ENCODE peak calls at places on chromosomes 3 and 15, in seven cellular contexts. Y is colonic mucosa; Z is spleen; N is IMR-90; K is left ventricle myocardium inferior; P is CD8-positive, alpha-beta T cell; S is psoas muscle. L is an unnamed sample.

GRCh38 chr3:17505856-17506255 is 236.6 kb downstream of the TBC1D5 start:
- DNase-seq in Y (no peak), Z (no peak), N (peak), K (no peak), P (no peak), S (no peak), L (no peak)

GRCh38 chr3:195028877-195029606 is 241.9 kb downstream of the XXYLT1 start:
- DNase-seq in Y (no peak), Z (no peak), N (no peak), K (peak), P (no peak), S (no peak), L (no peak)

GRCh38 chr3:40258555-40258954 is 51.0 kb upstream of the EIF1B start:
- DNase-seq in Y (no peak), Z (no peak), N (peak), K (no peak), P (no peak), S (no peak), L (no peak)

GRCh38 chr3:55476515-55476914 is 10.6 kb downstream of the WNT5A start:
- DNase-seq in Y (no peak), Z (no peak), N (peak), K (no peak), P (no peak), S (no peak), L (no peak)

GRCh38 chr3:46538803-46539442 is 27.2 kb downstream of the LRRC2 start:
- DNase-seq in Y (peak), Z (peak), N (peak), K (peak), P (peak), S (peak), L (no peak)

GRCh38 chr3:113129168-113129567 is 82.2 kb upstream of the BOC start:
- DNase-seq in Y (no peak), Z (no peak), N (no peak), K (no peak), P (no peak), S (no peak), L (no peak)

GRCh38 chr15:62469874-62470688 is 305.0 kb upstream of the C2CD4B start:
- DNase-seq in Y (no peak), Z (no peak), N (peak), K (peak), P (no peak), S (peak), L (no peak)

GRCh38 chr3:49007771-49008528 is 759 bp downstream of the WDR6 start:
- DNase-seq in Y (peak), Z (peak), N (peak), K (peak), P (peak), S (peak), L (no peak)

GRCh38 chr3:52054689-52055511 is 1.5 kb downstream of the DUSP7 start:
- DNase-seq in Y (peak), Z (peak), N (peak), K (no peak), P (no peak), S (no peak), L (no peak)

DNA sequence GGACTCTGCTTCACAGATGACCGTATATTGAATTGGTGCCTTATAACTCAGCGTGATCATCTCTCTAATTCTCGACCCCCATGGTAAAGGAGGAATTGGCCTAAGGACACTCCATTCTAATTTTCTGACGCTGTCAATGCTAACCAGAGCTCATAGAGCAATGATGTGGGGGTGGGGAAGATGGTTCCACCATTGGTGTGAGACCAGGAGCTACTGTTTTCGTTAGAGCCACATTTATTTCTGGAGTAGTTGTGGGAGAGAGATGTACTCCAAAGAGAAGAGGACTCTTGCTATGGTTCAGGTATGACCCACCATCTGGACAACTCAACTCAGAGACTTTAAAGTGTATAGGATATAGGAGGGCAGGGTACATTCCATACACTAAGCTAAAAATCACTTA is 16.3 kb downstream of the ZBTB38 start:
- DNase-seq in Y (no peak), Z (no peak), N (no peak), K (no peak), P (no peak), S (no peak), L (no peak)
- H3K4me3 ChIP-seq in Y (no peak), Z (no peak), N (peak), K (no peak), P (no peak), S (no peak), L (no peak)

GRCh38 chr3:107664614-107665013 is 141.9 kb downstream of the BBX start:
- DNase-seq in Y (no peak), Z (no peak), N (no peak), K (no peak), P (no peak), S (no peak), L (no peak)
- TF ChIP-seq CTCF in Y (no peak), Z (no peak), N (peak), K (no peak), P (no peak), S (no peak), L (no peak)

DNA sequence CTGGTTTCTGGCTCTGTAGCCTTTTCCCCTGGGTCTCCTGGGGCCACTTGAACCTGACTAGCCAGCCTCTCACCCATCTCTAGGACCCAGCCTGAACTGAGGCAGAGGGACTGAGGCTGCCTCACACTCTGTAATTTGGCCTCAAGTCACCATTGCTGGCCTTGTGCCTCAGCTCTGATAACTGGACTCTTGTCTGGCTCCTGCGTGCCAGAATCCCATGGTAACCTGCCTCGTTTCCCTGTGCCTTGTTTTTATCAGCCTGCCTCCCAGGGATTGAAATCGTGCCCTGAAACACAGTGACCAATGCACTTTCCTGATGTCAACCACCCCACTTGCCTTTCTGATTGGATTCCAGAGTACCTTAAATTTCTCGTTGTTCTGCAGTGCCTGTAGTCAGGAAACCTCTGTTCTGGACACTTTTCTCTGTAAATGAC is 27.9 kb downstream of the CRTC3 start:
- DNase-seq in Y (peak), Z (no peak), N (peak), K (peak), P (no peak), S (peak), L (no peak)
- H3K4me3 ChIP-seq in Y (no peak), Z (no peak), N (no peak), K (peak), P (no peak), S (no peak), L (no peak)

GRCh38 chr3:50224639-50225038 is 11.4 kb upstream of the GNAI2 start:
- DNase-seq in Y (no peak), Z (no peak), N (no peak), K (no peak), P (no peak), S (no peak), L (no peak)
- TF ChIP-seq CTCF in Y (no peak), Z (no peak), N (no peak), K (no peak), P (no peak), S (no peak), L (no peak)

DNA sequence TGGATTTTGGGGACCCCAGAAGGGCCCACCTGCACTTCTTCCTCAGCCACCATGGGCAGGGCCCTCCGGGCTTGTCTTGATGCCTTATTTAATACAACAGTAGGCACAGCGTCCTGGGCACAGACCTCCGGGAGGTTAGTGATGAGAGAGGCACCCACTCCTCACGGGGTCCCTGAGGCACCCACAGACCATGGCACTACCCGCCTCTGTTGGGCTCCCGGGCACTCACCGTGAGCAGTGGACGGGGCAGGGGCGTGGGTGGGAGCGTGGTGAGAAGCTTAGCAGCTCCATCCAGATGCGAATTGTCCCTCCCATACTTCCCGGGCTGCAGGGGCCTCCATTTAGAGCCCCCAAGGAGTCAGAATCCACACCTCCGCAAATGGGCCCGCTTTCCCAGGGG is 317 bp upstream of the MESP2 start:
- DNase-seq in Y (no peak), Z (peak), N (no peak), K (no peak), P (no peak), S (no peak), L (no peak)
- H3K4me3 ChIP-seq in Y (peak), Z (peak), N (no peak), K (peak), P (no peak), S (peak), L (peak)

GRCh38 chr3:42578054-42578453 is 3.7 kb downstream of the SEC22C start:
- DNase-seq in Y (no peak), Z (no peak), N (no peak), K (no peak), P (no peak), S (no peak), L (no peak)

GRCh38 chr3:42582474-42583070 is 805 bp upstream of the SEC22C start:
- DNase-seq in Y (no peak), Z (no peak), N (no peak), K (no peak), P (no peak), S (no peak), L (no peak)

GRCh38 chr3:42581400-42581708 is 413 bp downstream of the SEC22C start:
- DNase-seq in Y (no peak), Z (no peak), N (no peak), K (no peak), P (no peak), S (no peak), L (no peak)

GRCh38 chr3:42581709-42582473 is at the start of gene SEC22C:
- DNase-seq in Y (peak), Z (peak), N (peak), K (peak), P (peak), S (peak), L (peak)
- TF ChIP-seq CTCF in Y (no peak), Z (no peak), N (peak), K (peak), P (peak), S (peak), L (peak)

GRCh38 chr15:74955796-74956647 is 550 bp downstream of the RPP25 start:
- DNase-seq in Y (peak), Z (peak), N (peak), K (peak), P (peak), S (peak), L (no peak)

GRCh38 chr15:74956648-74957300 is at the start of gene RPP25:
- DNase-seq in Y (peak), Z (peak), N (peak), K (peak), P (peak), S (peak), L (no peak)

GRCh38 chr15:74954515-74954914 is 2.1 kb downstream of the RPP25 start:
- DNase-seq in Y (no peak), Z (peak), N (peak), K (peak), P (no peak), S (no peak), L (no peak)

GRCh38 chr15:74957301-74958035 is 896 bp upstream of the RPP25 start:
- DNase-seq in Y (peak), Z (peak), N (no peak), K (peak), P (no peak), S (peak), L (no peak)

GRCh38 chr15:74955017-74955416 is 1.6 kb downstream of the RPP25 start:
- DNase-seq in Y (no peak), Z (peak), N (no peak), K (no peak), P (no peak), S (no peak), L (no peak)
- H3K4me3 ChIP-seq in Y (peak), Z (peak), N (no peak), K (peak), P (no peak), S (peak), L (peak)

DNA sequence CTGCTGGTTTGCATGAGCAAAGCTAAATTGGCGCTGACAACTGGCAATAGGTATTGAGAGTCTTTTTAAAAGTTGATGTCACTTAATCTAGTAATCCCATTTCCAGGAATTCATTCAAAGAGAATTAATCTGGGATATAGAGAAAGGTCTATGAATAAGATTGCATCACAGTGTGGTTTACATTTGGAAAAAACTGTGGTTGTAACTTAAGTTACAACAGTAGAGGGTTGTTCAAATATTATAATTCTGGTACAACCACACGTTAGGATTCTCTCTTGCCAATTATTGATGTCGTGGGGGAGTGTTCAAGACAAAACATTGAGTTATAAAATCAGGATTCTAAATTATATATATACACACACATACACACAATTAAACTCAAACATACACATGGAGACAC is 79.8 kb downstream of the LIPC start:
- DNase-seq in Y (no peak), Z (no peak), N (no peak), K (no peak), P (no peak), S (no peak), L (no peak)
- TF ChIP-seq CTCF in Y (no peak), Z (no peak), N (no peak), K (no peak), P (no peak), S (no peak), L (no peak)

L was measured in HFF-Myc.